ENCODE peak calls at places on chromosomes 5 and 9, in five cellular contexts. O is adrenal gland, B is stomach, K is suprapubic skin, Q is heart left ventricle. E is an unnamed sample.

GRCh38 chr5:33969572-33970452 is 14.7 kb downstream of the SLC45A2 start:
- DNase-seq in O (peak), K (no peak), B (no peak), Q (no peak), E (peak)

GRCh38 chr5:65779643-65780042 is 57.6 kb downstream of the NLN start:
- DNase-seq in B (no peak), K (no peak), Q (no peak), O (no peak), E (peak)

GRCh38 chr9:27538668-27539067 is 9.1 kb upstream of the MOB3B start:
- DNase-seq in K (no peak), Q (no peak), B (no peak), O (no peak), E (peak)

GRCh38 chr9:120791161-120791560 is 2.1 kb downstream of the FBXW2 start:
- DNase-seq in B (no peak), Q (no peak), K (no peak), O (no peak), E (no peak)

GRCh38 chr9:82790868-82791267 is 272.1 kb downstream of the RASEF start:
- DNase-seq in B (no peak), K (no peak), Q (no peak), O (no peak), E (no peak)

GRCh38 chr9:34417734-34418133 is 40.6 kb downstream of the FAM219A start:
- DNase-seq in B (no peak), Q (no peak), K (no peak), O (no peak), E (no peak)

GRCh38 chr5:114319821-114320220 is 42.0 kb upstream of the KCNN2 start:
- DNase-seq in O (no peak), Q (no peak), B (no peak), K (no peak), E (no peak)

GRCh38 chr5:58543723-58544122 is 39.2 kb upstream of the RAB3C start:
- DNase-seq in K (no peak), O (no peak), Q (no peak), B (no peak), E (no peak)

GRCh38 chr9:89606567-89607311 is 1.9 kb downstream of the GADD45G start:
- DNase-seq in O (peak), K (peak), Q (no peak), B (peak), E (peak)

GRCh38 chr5:59473611-59474010 is 419.9 kb downstream of the PDE4D start:
- DNase-seq in K (no peak), O (no peak), B (no peak), Q (no peak), E (no peak)

GRCh38 chr9:131721096-131721495 is 18.8 kb downstream of the RAPGEF1 start:
- DNase-seq in K (no peak), Q (no peak), B (no peak), O (no peak), E (no peak)

GRCh38 chr9:92564479-92564878 is 28.7 kb upstream of the ECM2 start:
- DNase-seq in B (no peak), O (no peak), Q (no peak), K (no peak), E (no peak)

GRCh38 chr5:136677219-136677618 is 311.9 kb upstream of the TRPC7 start:
- DNase-seq in B (no peak), K (no peak), O (no peak), Q (no peak), E (no peak)

GRCh38 chr9:72362680-72363139 is 2.3 kb downstream of the ZFAND5 start:
- DNase-seq in K (no peak), O (peak), Q (no peak), B (peak), E (peak)
- TF ChIP-seq POLR2A in K (peak), O (peak), Q (no peak), B (no peak), E (peak)

DNA sequence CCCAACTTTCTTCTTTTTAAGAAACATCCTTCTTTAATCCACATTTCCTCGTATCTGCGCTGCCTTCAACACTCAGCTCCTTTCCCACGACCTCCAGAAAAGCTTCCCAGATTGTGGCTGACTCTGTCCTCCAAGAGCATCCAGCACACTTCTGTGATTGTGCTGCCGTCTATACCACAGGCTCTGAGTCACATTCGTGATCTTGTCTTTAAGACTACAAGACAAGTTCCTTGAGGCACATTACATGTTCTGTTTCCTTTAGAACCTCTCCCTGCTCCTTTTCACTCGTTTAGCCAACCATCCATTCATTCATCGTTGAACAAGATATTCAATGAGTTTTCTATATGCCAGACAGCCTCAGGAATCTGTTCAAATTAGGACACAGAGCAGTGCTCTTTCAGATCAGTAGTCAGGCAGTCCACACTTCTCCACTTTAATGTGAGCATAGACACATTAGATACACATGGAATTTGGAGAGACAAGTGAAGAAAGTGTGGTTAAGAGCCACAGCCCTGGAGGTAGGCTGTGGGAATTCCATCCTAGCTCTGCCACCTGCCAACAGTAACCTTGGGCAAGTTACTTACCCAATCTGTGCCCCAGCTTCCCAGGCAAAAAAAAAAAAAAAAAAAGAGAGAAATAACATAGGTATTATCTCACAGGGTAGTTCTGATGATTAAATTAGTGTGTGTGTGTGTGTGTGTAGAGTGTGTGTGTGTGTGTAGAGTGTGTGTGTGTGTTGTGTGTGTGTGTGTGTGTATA is 18.9 kb downstream of the WHRN start:
- DNase-seq in Q (no peak), B (no peak), O (no peak), K (no peak), E (no peak)
- TF ChIP-seq POLR2A in Q (no peak), B (no peak), O (no peak), K (no peak), E (no peak)

GRCh38 chr5:147453901-147454814 is 55.7 kb downstream of the DPYSL3 start:
- DNase-seq in O (peak), B (peak), K (peak), Q (peak), E (peak)
- TF ChIP-seq POLR2A in O (no peak), B (no peak), K (peak), Q (no peak), E (no peak)

GRCh38 chr5:77086611-77087483 is at the start of gene ZBED3:
- DNase-seq in Q (peak), O (peak), B (peak), K (peak), E (peak)
- TF ChIP-seq POLR2A in Q (no peak), O (peak), B (peak), K (peak), E (no peak)

GRCh38 chr5:132662925-132663770 is 5.2 kb downstream of the IL13 start:
- DNase-seq in Q (no peak), O (no peak), B (peak), K (no peak), E (peak)
- TF ChIP-seq POLR2A in Q (no peak), O (no peak), B (no peak), K (no peak), E (no peak)

GRCh38 chr5:132747064-132747692 is at the start of gene CCNI2:
- DNase-seq in B (peak), K (no peak), Q (peak), O (peak), E (peak)
- TF ChIP-seq POLR2A in B (no peak), K (no peak), Q (no peak), O (no peak), E (no peak)

E was measured in erythroblast.